ENCODE peak calls at places on chromosomes 7 and 10, in six cellular contexts. X is naive thymus-derived CD4-positive, alpha-beta T cell; C is cardiac muscle cell; H is ovary; K is HepG2; Z is fibroblast of lung. L is an unnamed sample. For H3K4me1, the result is how much of the 10 kb centered on the place peaks cover.

GRCh38 chr10:93199221-93199681 is 125.6 kb downstream of the CYP26A1 start:
- DNase-seq in X (no peak), C (peak), H (peak), K (peak), Z (peak), L (no peak)

GRCh38 chr10:59025981-59026730 is 150.3 kb upstream of the PHYHIPL start:
- DNase-seq in X (no peak), C (no peak), H (no peak), K (no peak), Z (no peak), L (no peak)

GRCh38 chr10:110837418-110838120 is 34.2 kb upstream of the PDCD4 start:
- DNase-seq in X (no peak), C (no peak), H (no peak), K (peak), Z (no peak), L (no peak)

GRCh38 chr7:2609001-2609411 is 22.8 kb upstream of the TTYH3 start:
- DNase-seq in X (peak), C (peak), H (no peak), K (peak), Z (peak), L (no peak)

GRCh38 chr7:4960363-4960762 is 1.4 kb upstream of the MMD2 start:
- DNase-seq in X (no peak), C (no peak), H (no peak), K (no peak), Z (no peak), L (no peak)

GRCh38 chr10:22278441-22278782 is 37.8 kb upstream of the COMMD3 start:
- DNase-seq in X (no peak), C (no peak), H (no peak), K (no peak), Z (no peak), L (no peak)

GRCh38 chr10:96366508-96366907 is 7.7 kb upstream of the OPALIN start:
- DNase-seq in X (no peak), C (no peak), H (no peak), K (no peak), Z (peak), L (no peak)

GRCh38 chr7:28503396-28503795 is 91.1 kb downstream of the CREB5 start:
- DNase-seq in X (no peak), C (no peak), H (no peak), K (no peak), Z (no peak), L (no peak)

GRCh38 chr7:69414555-69414954 is 183.7 kb upstream of the AUTS2 start:
- DNase-seq in X (no peak), C (no peak), H (no peak), K (no peak), Z (no peak), L (no peak)

GRCh38 chr10:123809632-123810031 is 82.0 kb downstream of the CPXM2 start:
- DNase-seq in X (no peak), C (no peak), H (no peak), K (no peak), Z (no peak), L (no peak)

GRCh38 chr7:4144171-4144701 is 537.9 kb upstream of the FOXK1 start:
- DNase-seq in X (no peak), C (no peak), H (no peak), K (no peak), Z (no peak), L (no peak)

GRCh38 chr10:43576062-43576461 is 1.6 kb upstream of the ZNF239 start:
- DNase-seq in X (no peak), C (no peak), H (no peak), K (no peak), Z (no peak), L (no peak)

GRCh38 chr7:55074008-55074499 is 55.2 kb downstream of the EGFR start:
- DNase-seq in X (no peak), C (no peak), H (no peak), K (peak), Z (peak), L (peak)

GRCh38 chr10:90458054-90458453 is 399.8 kb downstream of the HTR7 start:
- DNase-seq in X (no peak), C (no peak), H (no peak), K (no peak), Z (no peak), L (no peak)

GRCh38 chr7:135801045-135801693 is 52.6 kb upstream of the FAM180A start:
- DNase-seq in X (peak), C (peak), H (no peak), K (peak), Z (peak), L (peak)

GRCh38 chr10:329361-330099 is 194.3 kb downstream of the ZMYND11 start:
- DNase-seq in X (no peak), C (peak), H (peak), K (peak), Z (peak), L (peak)

GRCh38 chr10:122911889-122912484 is 1.6 kb downstream of the FAM24A start:
- DNase-seq in X (peak), C (peak), H (no peak), K (peak), Z (peak), L (peak)

GRCh38 chr10:33638891-33639290 is 304.4 kb upstream of the NRP1 start:
- DNase-seq in X (no peak), C (no peak), H (no peak), K (no peak), Z (no peak), L (no peak)

GRCh38 chr7:32161708-32162107 is 91.5 kb upstream of the PDE1C start:
- DNase-seq in X (no peak), C (no peak), H (no peak), K (no peak), Z (peak), L (no peak)

GRCh38 chr7:44073664-44074348 is 8.4 kb upstream of the PGAM2 start:
- DNase-seq in X (no peak), C (no peak), H (no peak), K (no peak), Z (no peak), L (no peak)

GRCh38 chr10:78196964-78197363 is 163.3 kb downstream of the RPS24 start:
- DNase-seq in X (no peak), C (no peak), H (no peak), K (no peak), Z (peak), L (no peak)

GRCh38 chr7:151866761-151867650 is 9.9 kb downstream of the PRKAG2 start:
- DNase-seq in X (no peak), C (no peak), H (no peak), K (no peak), Z (no peak), L (no peak)

GRCh38 chr7:130226333-130226732 is 18.7 kb downstream of the SSMEM1 start:
- DNase-seq in X (no peak), C (no peak), H (no peak), K (no peak), Z (no peak), L (no peak)

GRCh38 chr10:11594589-11595394 is 16.7 kb downstream of the USP6NL start:
- DNase-seq in X (no peak), C (no peak), H (no peak), K (peak), Z (no peak), L (no peak)

GRCh38 chr10:131729938-131730660 is 170.7 kb upstream of the PPP2R2D start:
- DNase-seq in X (no peak), C (no peak), H (no peak), K (no peak), Z (no peak), L (no peak)

GRCh38 chr10:13803566-13804554 is 217.1 kb downstream of the PRPF18 start:
- DNase-seq in X (no peak), C (no peak), H (no peak), K (no peak), Z (peak), L (no peak)

GRCh38 chr10:43854042-43854441 is 205.4 kb upstream of the ZNF32 start:
- DNase-seq in X (no peak), C (no peak), H (no peak), K (peak), Z (peak), L (no peak)

GRCh38 chr10:21166557-21167287 is 269.6 kb upstream of the NEBL start:
- DNase-seq in X (no peak), C (no peak), H (no peak), K (no peak), Z (no peak), L (no peak)

GRCh38 chr10:124598773-124599587 is 137.4 kb downstream of the LHPP start:
- DNase-seq in X (no peak), C (no peak), H (peak), K (no peak), Z (no peak), L (no peak)

GRCh38 chr10:6565588-6565987 is 14.5 kb downstream of the PRKCQ start:
- DNase-seq in X (no peak), C (no peak), H (no peak), K (no peak), Z (no peak), L (no peak)

GRCh38 chr7:46576950-46577349 is 655.9 kb upstream of the IGFBP3 start:
- DNase-seq in X (no peak), C (no peak), H (no peak), K (no peak), Z (no peak), L (no peak)

GRCh38 chr7:157484411-157485081 is 147.7 kb downstream of the DNAJB6 start:
- DNase-seq in X (no peak), C (no peak), H (no peak), K (no peak), Z (no peak), L (no peak)

GRCh38 chr10:79025113-79025832 is 43.5 kb upstream of the ZMIZ1 start:
- DNase-seq in X (peak), C (peak), H (no peak), K (no peak), Z (no peak), L (peak)

GRCh38 chr10:43140414-43140813 is 2.2 kb downstream of the CSGALNACT2 start:
- DNase-seq in X (peak), C (no peak), H (no peak), K (peak), Z (peak), L (peak)

GRCh38 chr7:120780938-120781337 is 77.0 kb downstream of the TSPAN12 start:
- DNase-seq in X (no peak), C (no peak), H (no peak), K (no peak), Z (no peak), L (no peak)

GRCh38 chr7:71145906-71146901 is 14.3 kb downstream of the GALNT17 start:
- DNase-seq in X (no peak), C (no peak), H (peak), K (no peak), Z (no peak), L (no peak)

DNA sequence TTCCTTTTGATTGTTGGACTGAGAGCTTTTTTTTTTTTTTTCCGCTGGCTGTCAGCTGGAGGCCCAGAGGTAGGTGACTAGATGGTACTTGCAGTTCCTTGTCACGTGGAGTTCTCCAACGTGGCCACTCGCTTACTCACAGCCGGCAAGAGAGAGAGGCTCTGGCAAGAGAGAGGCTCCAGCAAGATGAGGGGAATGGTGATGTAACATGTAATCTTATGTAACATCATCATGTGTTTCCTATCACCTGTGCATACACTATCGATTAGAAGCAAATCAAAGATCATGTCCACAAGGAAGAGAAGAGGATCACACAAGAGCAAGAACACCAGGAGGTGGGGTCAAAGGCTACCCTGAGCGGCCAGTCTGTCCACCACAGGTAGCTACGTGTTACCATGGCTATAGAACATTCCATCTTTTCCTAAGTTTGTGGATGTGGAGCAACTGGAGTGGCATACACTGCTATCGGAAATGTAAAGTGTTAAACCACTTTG is 4.0 kb upstream of the BORCS7 start:
- DNase-seq in X (no peak), C (no peak), H (no peak), K (peak), Z (no peak), L (no peak)
- H3K4me1 ChIP-seq in X (under half), C (under half), H (under half), K (under half), Z (under half), L (under half)

GRCh38 chr10:35425596-35425995 is 89.3 kb downstream of the CCNY start:
- DNase-seq in X (no peak), C (no peak), H (no peak), K (no peak), Z (no peak), L (no peak)
- H3K4me1 ChIP-seq in X (under half), C (under half), H (under half), K (half or more), Z (under half), L (under half)

GRCh38 chr10:120945801-120946302 is 94.7 kb downstream of the WDR11 start:
- DNase-seq in X (no peak), C (no peak), H (no peak), K (no peak), Z (peak), L (no peak)
- H3K4me1 ChIP-seq in X (under half), C (under half), H (under half), K (under half), Z (under half), L (under half)

GRCh38 chr10:61779276-61779675 is 116.5 kb downstream of the CABCOCO1 start:
- DNase-seq in X (no peak), C (no peak), H (no peak), K (no peak), Z (no peak), L (no peak)

GRCh38 chr10:61776615-61777266 is 114.0 kb downstream of the CABCOCO1 start:
- DNase-seq in X (no peak), C (no peak), H (no peak), K (no peak), Z (no peak), L (no peak)

GRCh38 chr10:61775111-61775510 is 112.4 kb downstream of the CABCOCO1 start:
- DNase-seq in X (no peak), C (no peak), H (no peak), K (no peak), Z (no peak), L (no peak)

GRCh38 chr10:61778137-61778536 is 115.4 kb downstream of the CABCOCO1 start:
- DNase-seq in X (no peak), C (no peak), H (no peak), K (no peak), Z (no peak), L (no peak)

GRCh38 chr10:61774031-61774430 is 111.3 kb downstream of the CABCOCO1 start:
- DNase-seq in X (no peak), C (no peak), H (no peak), K (no peak), Z (no peak), L (no peak)
- H3K4me1 ChIP-seq in X (under half), C (under half), H (under half), K (under half), Z (under half), L (under half)

DNA sequence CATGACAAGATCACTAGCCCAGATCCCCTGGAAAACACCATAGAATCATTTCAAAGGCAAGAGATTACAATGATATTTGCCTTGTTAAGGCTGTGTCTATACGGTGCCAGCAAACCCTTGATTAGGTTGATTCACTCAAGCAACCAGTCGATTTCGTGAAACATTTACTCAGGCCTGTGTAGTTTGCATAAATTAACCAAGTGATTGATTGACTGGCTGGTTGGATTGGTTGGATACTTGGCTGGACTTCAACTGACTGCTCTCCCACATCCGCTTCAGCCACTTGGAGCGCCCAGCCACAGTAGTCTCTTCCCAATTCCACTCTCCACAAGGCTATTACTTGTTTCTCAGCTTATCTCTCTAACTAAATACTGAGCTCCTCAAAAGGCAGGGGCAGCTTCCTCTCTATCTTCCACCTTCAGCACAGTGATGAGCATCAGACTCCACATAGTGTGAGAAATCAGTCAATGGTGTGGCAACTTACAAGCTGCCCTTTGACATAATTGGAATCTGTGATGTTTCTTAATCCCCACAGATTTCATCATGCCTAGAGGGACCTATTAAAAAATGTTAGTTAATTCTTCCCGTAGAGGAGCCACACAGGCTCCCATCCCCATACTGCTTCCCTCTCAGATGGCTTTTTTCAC is 217.4 kb downstream of the GRM8 start:
- DNase-seq in X (no peak), C (no peak), H (no peak), K (no peak), Z (no peak), L (no peak)
- H3K4me1 ChIP-seq in X (under half), C (under half), H (under half), K (under half), Z (under half), L (under half)

GRCh38 chr7:80882213-80882801 is 36.5 kb downstream of the SEMA3C start:
- DNase-seq in X (no peak), C (no peak), H (no peak), K (no peak), Z (no peak), L (no peak)

GRCh38 chr7:80884511-80885195 is 34.2 kb downstream of the SEMA3C start:
- DNase-seq in X (no peak), C (no peak), H (no peak), K (no peak), Z (no peak), L (no peak)

GRCh38 chr7:80881361-80881760 is 37.5 kb downstream of the SEMA3C start:
- DNase-seq in X (no peak), C (no peak), H (no peak), K (no peak), Z (no peak), L (no peak)

GRCh38 chr7:80885774-80886173 is 33.1 kb downstream of the SEMA3C start:
- DNase-seq in X (no peak), C (no peak), H (no peak), K (no peak), Z (no peak), L (no peak)

GRCh38 chr7:80883188-80884025 is 35.4 kb downstream of the SEMA3C start:
- DNase-seq in X (no peak), C (no peak), H (no peak), K (peak), Z (peak), L (no peak)
- H3K4me1 ChIP-seq in X (under half), C (under half), H (under half), K (under half), Z (under half), L (under half)